ENCODE peak calls at places on chromosomes 13 and 19, in four cellular contexts. S is esophagus squamous epithelium; Q is stimulated activated CD8-positive, alpha-beta memory T cell treated with anti-CD3 and anti-CD28 coated beads, Interleukin-2, amount 100 ng/mL, for 48 hours; A is lung. M is an unnamed sample.

GRCh38 chr19:14558370-14559066 is 13.3 kb downstream of the NDUFB7 start:
- DNase-seq in S (no peak), Q (no peak), A (no peak), M (no peak)

GRCh38 chr13:112248406-112248760 is 127.8 kb upstream of the SPACA7 start:
- DNase-seq in S (no peak), Q (no peak), A (peak), M (no peak)

GRCh38 chr19:19550454-19550842 is 12.4 kb downstream of the CILP2 start:
- DNase-seq in S (no peak), Q (no peak), A (no peak), M (no peak)

GRCh38 chr19:49950956-49951526 is 9.9 kb downstream of the SIGLEC11 start:
- DNase-seq in S (no peak), Q (no peak), A (no peak), M (no peak)

GRCh38 chr13:75454497-75454896 is 27.5 kb downstream of the TBC1D4 start:
- DNase-seq in S (no peak), Q (no peak), A (no peak), M (no peak)

GRCh38 chr19:17245535-17245984 is at the start of gene NR2F6:
- DNase-seq in S (no peak), Q (no peak), A (no peak), M (no peak)

GRCh38 chr13:66803759-66804456 is 426.2 kb downstream of the PCDH9 start:
- DNase-seq in S (no peak), Q (no peak), A (no peak), M (no peak)

GRCh38 chr19:41064974-41065569 is 23.2 kb upstream of the CYP2A13 start:
- DNase-seq in S (no peak), Q (no peak), A (no peak), M (no peak)

GRCh38 chr19:13781547-13781946 is 7.3 kb downstream of the C19orf53 start:
- DNase-seq in S (no peak), Q (no peak), A (peak), M (peak)

GRCh38 chr13:32211788-32212187 is 103.4 kb downstream of the ZAR1L start:
- DNase-seq in S (no peak), Q (no peak), A (no peak), M (no peak)

GRCh38 chr19:17766543-17767131 is 15.4 kb downstream of the FCHO1 start:
- DNase-seq in S (no peak), Q (no peak), A (peak), M (peak)

GRCh38 chr19:34994643-34995471 is 5.3 kb upstream of the GRAMD1A start:
- DNase-seq in S (no peak), Q (no peak), A (peak), M (peak)

GRCh38 chr19:5397804-5398692 is 57.2 kb upstream of the ZNRF4 start:
- DNase-seq in S (no peak), Q (no peak), A (no peak), M (no peak)

GRCh38 chr19:50152578-50152977 is 10.5 kb downstream of the IZUMO2 start:
- DNase-seq in S (no peak), Q (no peak), A (no peak), M (no peak)

GRCh38 chr19:51002542-51003311 is 1.3 kb upstream of the KLK8 start:
- DNase-seq in S (no peak), Q (peak), A (no peak), M (no peak)

GRCh38 chr19:33883869-33884519 is 87.3 kb downstream of the KCTD15 start:
- DNase-seq in S (no peak), Q (no peak), A (no peak), M (no peak)

GRCh38 chr19:41261474-41262190 is 2.5 kb upstream of the HNRNPUL1 start:
- DNase-seq in S (no peak), Q (no peak), A (no peak), M (no peak)

GRCh38 chr19:44808463-44809371 is at the start of gene BCAM:
- DNase-seq in S (no peak), Q (no peak), A (peak), M (peak)